ENCODE peak calls at places on chromosomes 16 and 17, in ten cellular contexts. P, R, K, G, C, B, H, L, S and I are unnamed samples.

GRCh38 chr17:29054835-29055234 is 11.9 kb downstream of the PIPOX start:
- DNase-seq in P (no peak), R (no peak), K (no peak), G (no peak), C (no peak), B (no peak), H (no peak), L (no peak), S (no peak), I (no peak)

GRCh38 chr16:51062039-51062438 is 89.0 kb downstream of the SALL1 start:
- DNase-seq in P (no peak), R (no peak), K (no peak), G (no peak), C (no peak), B (no peak), H (no peak), L (no peak), S (no peak), I (no peak)

GRCh38 chr17:73423806-73424205 is 112.0 kb upstream of the CDC42EP4 start:
- DNase-seq in P (no peak), R (no peak), K (no peak), G (no peak), C (no peak), B (no peak), H (peak; percentile 69), L (no peak), S (no peak), I (no peak)

GRCh38 chr16:31530405-31530804 is 2.7 kb downstream of the AHSP start:
- DNase-seq in P (no peak), R (no peak), K (no peak), G (no peak), C (no peak), B (no peak), H (no peak), L (no peak), S (no peak), I (no peak)

GRCh38 chr17:13395346-13395745 is 206.4 kb downstream of the HS3ST3A1 start:
- DNase-seq in P (no peak), R (no peak), K (no peak), G (no peak), C (no peak), B (no peak), H (no peak), L (no peak), S (no peak), I (no peak)

GRCh38 chr17:29115906-29116651 is 64.1 kb downstream of the MYO18A start:
- DNase-seq in P (peak; percentile 36), R (peak; percentile 23), K (no peak), G (no peak), C (no peak), B (no peak), H (peak; percentile 80), L (no peak), S (peak; percentile 71), I (peak; percentile 35)

GRCh38 chr17:7572338-7572587 is 7.2 kb upstream of the CD68 start:
- DNase-seq in P (no peak), R (no peak), K (no peak), G (no peak), C (no peak), B (no peak), H (no peak), L (no peak), S (no peak), I (no peak)

GRCh38 chr16:50251375-50252081 is 14.8 kb upstream of the ADCY7 start:
- DNase-seq in P (no peak), R (no peak), K (no peak), G (no peak), C (no peak), B (peak; percentile 77), H (no peak), L (no peak), S (no peak), I (no peak)

GRCh38 chr16:85387171-85387507 is 226.0 kb upstream of the GSE1 start:
- DNase-seq in P (no peak), R (no peak), K (no peak), G (no peak), C (no peak), B (no peak), H (no peak), L (no peak), S (no peak), I (no peak)

GRCh38 chr17:83133302-83134121 is 54.1 kb downstream of the METRNL start:
- DNase-seq in P (no peak), R (no peak), K (no peak), G (no peak), C (no peak), B (peak; percentile 18), H (peak; percentile 39), L (no peak), S (peak; percentile 61), I (no peak)

GRCh38 chr16:66483689-66484452 is 56.8 kb downstream of the BEAN1 start:
- DNase-seq in P (peak; percentile 46), R (peak; percentile 63), K (peak; percentile 38), G (peak; percentile 56), C (peak; percentile 60), B (peak; percentile 24), H (peak; percentile 93), L (peak; percentile 68), S (peak; percentile 87), I (peak; percentile 77)

GRCh38 chr16:69201787-69202186 is 14.8 kb downstream of the SNTB2 start:
- DNase-seq in P (no peak), R (no peak), K (no peak), G (no peak), C (no peak), B (no peak), H (no peak), L (no peak), S (no peak), I (no peak)

GRCh38 chr16:12362482-12363458 is 386.2 kb downstream of the SNX29 start:
- DNase-seq in P (no peak), R (no peak), K (no peak), G (no peak), C (no peak), B (no peak), H (no peak), L (no peak), S (no peak), I (no peak)

GRCh38 chr17:65123757-65124675 is 13.2 kb upstream of the RGS9 start:
- DNase-seq in P (no peak), R (no peak), K (no peak), G (no peak), C (no peak), B (no peak), H (no peak), L (no peak), S (no peak), I (no peak)